ENCODE peak calls at places on chromosomes 6 and 20, in four cellular contexts. One of them, this sample, is unnamed.

GRCh38 chr20:35463455-35464300 is 8.3 kb downstream of the CEP250 start:
- DNase-seq in CD8-positive, alpha-beta T cell: peak; percentile 62
- DNase-seq in activated CD4-positive, CD25-positive, alpha-beta regulatory T cell: no peak
- DNase-seq in HFF-Myc: peak; percentile 54
- DNase-seq in this sample: peak; percentile 35

GRCh38 chr6:167699141-167700036 is 127.3 kb upstream of the AFDN start:
- DNase-seq in CD8-positive, alpha-beta T cell: peak; percentile 32
- DNase-seq in HFF-Myc: no peak
- DNase-seq in activated CD4-positive, CD25-positive, alpha-beta regulatory T cell: no peak
- DNase-seq in this sample: no peak

GRCh38 chr20:584375-585301 is 25.5 kb downstream of the TCF15 start:
- DNase-seq in CD8-positive, alpha-beta T cell: no peak
- DNase-seq in activated CD4-positive, CD25-positive, alpha-beta regulatory T cell: no peak
- DNase-seq in HFF-Myc: no peak
- DNase-seq in this sample: no peak

GRCh38 chr6:8192067-8192466 is 89.7 kb upstream of the EEF1E1 start:
- DNase-seq in HFF-Myc: no peak
- DNase-seq in CD8-positive, alpha-beta T cell: no peak
- DNase-seq in activated CD4-positive, CD25-positive, alpha-beta regulatory T cell: no peak
- DNase-seq in this sample: no peak

GRCh38 chr20:43752051-43752360 is 25.2 kb upstream of the GTSF1L start:
- DNase-seq in activated CD4-positive, CD25-positive, alpha-beta regulatory T cell: no peak
- DNase-seq in HFF-Myc: no peak
- DNase-seq in CD8-positive, alpha-beta T cell: no peak
- DNase-seq in this sample: no peak

GRCh38 chr6:164370773-164371172 is 938.6 kb downstream of the C6orf118 start:
- DNase-seq in CD8-positive, alpha-beta T cell: no peak
- DNase-seq in HFF-Myc: no peak
- DNase-seq in activated CD4-positive, CD25-positive, alpha-beta regulatory T cell: no peak
- DNase-seq in this sample: no peak

GRCh38 chr20:16476032-16476431 is 97.2 kb downstream of the KIF16B start:
- DNase-seq in CD8-positive, alpha-beta T cell: no peak
- DNase-seq in HFF-Myc: no peak
- DNase-seq in activated CD4-positive, CD25-positive, alpha-beta regulatory T cell: no peak
- DNase-seq in this sample: no peak

GRCh38 chr6:163533443-163533842 is 118.9 kb downstream of the QKI start:
- DNase-seq in HFF-Myc: peak; percentile 67
- DNase-seq in CD8-positive, alpha-beta T cell: no peak
- DNase-seq in activated CD4-positive, CD25-positive, alpha-beta regulatory T cell: no peak
- DNase-seq in this sample: peak; percentile 29

GRCh38 chr20:52267418-52267817 is 75.8 kb upstream of the ZFP64 start:
- DNase-seq in HFF-Myc: no peak
- DNase-seq in activated CD4-positive, CD25-positive, alpha-beta regulatory T cell: no peak
- DNase-seq in CD8-positive, alpha-beta T cell: no peak
- DNase-seq in this sample: no peak

GRCh38 chr6:21244897-21245470 is 348.6 kb upstream of the SOX4 start:
- DNase-seq in activated CD4-positive, CD25-positive, alpha-beta regulatory T cell: no peak
- DNase-seq in HFF-Myc: no peak
- DNase-seq in CD8-positive, alpha-beta T cell: no peak
- DNase-seq in this sample: no peak

GRCh38 chr6:43940071-43940392 is 170.0 kb downstream of the VEGFA start:
- DNase-seq in CD8-positive, alpha-beta T cell: no peak
- DNase-seq in activated CD4-positive, CD25-positive, alpha-beta regulatory T cell: no peak
- DNase-seq in HFF-Myc: no peak
- DNase-seq in this sample: no peak

GRCh38 chr6:158565122-158565429 is 5.2 kb downstream of the TMEM181 start:
- DNase-seq in HFF-Myc: no peak
- DNase-seq in activated CD4-positive, CD25-positive, alpha-beta regulatory T cell: no peak
- DNase-seq in CD8-positive, alpha-beta T cell: no peak
- DNase-seq in this sample: no peak

GRCh38 chr6:43456737-43457126 is 1.4 kb upstream of the DLK2 start:
- DNase-seq in activated CD4-positive, CD25-positive, alpha-beta regulatory T cell: no peak
- DNase-seq in CD8-positive, alpha-beta T cell: no peak
- DNase-seq in HFF-Myc: no peak
- DNase-seq in this sample: no peak

GRCh38 chr6:154370545-154370944 is 13.9 kb upstream of the IPCEF1 start:
- DNase-seq in activated CD4-positive, CD25-positive, alpha-beta regulatory T cell: no peak
- DNase-seq in CD8-positive, alpha-beta T cell: no peak
- DNase-seq in HFF-Myc: peak; percentile 38
- DNase-seq in this sample: no peak

GRCh38 chr6:148750826-148751225 is 4.0 kb downstream of the UST start:
- DNase-seq in HFF-Myc: no peak
- DNase-seq in activated CD4-positive, CD25-positive, alpha-beta regulatory T cell: no peak
- DNase-seq in CD8-positive, alpha-beta T cell: no peak
- DNase-seq in this sample: no peak

This sample was measured in amniotic stem cell.